ENCODE peak calls at places on chromosomes 13 and 19, in six cellular contexts. One of them, this sample, is unnamed.
A peak's percentile ranks its signal among the peaks of the same experiment; 100 is the strongest.

GRCh38 chr13:28753208-28753892 is 34.6 kb upstream of the SLC46A3 start:
- DNase-seq in GM12878: no peak
- DNase-seq in K562: no peak
- DNase-seq in GM12891: no peak
- DNase-seq in H1: no peak
- DNase-seq in HepG2: peak; percentile 75
- DNase-seq in this sample: no peak

GRCh38 chr13:91358384-91358776 is 10.9 kb downstream of the MIR17HG start:
- DNase-seq in GM12878: no peak
- DNase-seq in K562: no peak
- DNase-seq in GM12891: no peak
- DNase-seq in H1: no peak
- DNase-seq in HepG2: no peak
- DNase-seq in this sample: no peak

GRCh38 chr13:48637601-48638000 is 16.1 kb upstream of the CYSLTR2 start:
- DNase-seq in GM12878: no peak
- DNase-seq in K562: no peak
- DNase-seq in GM12891: no peak
- DNase-seq in H1: no peak
- DNase-seq in HepG2: no peak
- DNase-seq in this sample: no peak

GRCh38 chr19:50266896-50267295 is 62.3 kb downstream of the KCNC3 start:
- DNase-seq in GM12878: no peak
- DNase-seq in K562: peak; percentile 98
- DNase-seq in GM12891: no peak
- DNase-seq in H1: peak; percentile 84
- DNase-seq in HepG2: no peak
- DNase-seq in this sample: no peak

GRCh38 chr13:40181203-40181845 is 485.1 kb downstream of the FOXO1 start:
- DNase-seq in GM12878: no peak
- DNase-seq in K562: peak; percentile 14
- DNase-seq in GM12891: no peak
- DNase-seq in H1: no peak
- DNase-seq in HepG2: peak; percentile 56
- DNase-seq in this sample: no peak

GRCh38 chr19:48614436-48615144 is at the start of gene FAM83E:
- DNase-seq in GM12878: no peak
- DNase-seq in K562: peak; percentile 61
- DNase-seq in GM12891: no peak
- DNase-seq in H1: no peak
- DNase-seq in HepG2: no peak
- DNase-seq in this sample: no peak

GRCh38 chr19:43526884-43527859 is at the start of gene ETHE1:
- DNase-seq in GM12878: no peak
- DNase-seq in K562: peak; percentile 90
- DNase-seq in GM12891: peak; percentile 76
- DNase-seq in H1: no peak
- DNase-seq in HepG2: peak; percentile 44
- DNase-seq in this sample: peak; percentile 82

GRCh38 chr13:96072392-96072791 is 17.5 kb upstream of the HS6ST3 start:
- DNase-seq in GM12878: no peak
- DNase-seq in K562: no peak
- DNase-seq in GM12891: no peak
- DNase-seq in H1: no peak
- DNase-seq in HepG2: no peak
- DNase-seq in this sample: no peak

GRCh38 chr13:113816925-113817859 is 46.7 kb downstream of the GAS6 start:
- DNase-seq in GM12878: no peak
- DNase-seq in K562: peak; percentile 69
- DNase-seq in GM12891: peak; percentile 92
- DNase-seq in H1: no peak
- DNase-seq in HepG2: peak; percentile 76
- DNase-seq in this sample: peak; percentile 65

GRCh38 chr13:64912141-64912540 is 2318.0 kb downstream of the PCDH9 start:
- DNase-seq in GM12878: no peak
- DNase-seq in K562: no peak
- DNase-seq in GM12891: no peak
- DNase-seq in H1: no peak
- DNase-seq in HepG2: no peak
- DNase-seq in this sample: no peak

GRCh38 chr13:30486230-30487074 is 20.7 kb upstream of the HMGB1 start:
- DNase-seq in GM12878: no peak
- DNase-seq in K562: no peak
- DNase-seq in GM12891: no peak
- DNase-seq in H1: no peak
- DNase-seq in HepG2: no peak
- DNase-seq in this sample: no peak

GRCh38 chr13:99162543-99162942 is 38.1 kb upstream of the UBAC2 start:
- DNase-seq in GM12878: no peak
- DNase-seq in K562: no peak
- DNase-seq in GM12891: no peak
- DNase-seq in H1: no peak
- DNase-seq in HepG2: no peak
- DNase-seq in this sample: no peak

GRCh38 chr19:57317503-57317902 is 2.8 kb upstream of the ZNF543 start:
- DNase-seq in GM12878: no peak
- DNase-seq in K562: no peak
- DNase-seq in GM12891: no peak
- DNase-seq in H1: no peak
- DNase-seq in HepG2: no peak
- DNase-seq in this sample: no peak

GRCh38 chr19:4291200-4291732 is 10.9 kb downstream of the TMIGD2 start:
- DNase-seq in GM12878: no peak
- DNase-seq in K562: no peak
- DNase-seq in GM12891: no peak
- DNase-seq in H1: no peak
- DNase-seq in HepG2: no peak
- DNase-seq in this sample: no peak

GRCh38 chr19:4284974-4285373 is 5.9 kb downstream of the SHD start:
- DNase-seq in GM12878: no peak
- DNase-seq in K562: no peak
- DNase-seq in GM12891: no peak
- DNase-seq in H1: no peak
- DNase-seq in HepG2: no peak
- DNase-seq in this sample: no peak

GRCh38 chr19:4292515-4292914 is 9.7 kb downstream of the TMIGD2 start:
- DNase-seq in GM12878: no peak
- DNase-seq in K562: no peak
- DNase-seq in GM12891: no peak
- DNase-seq in H1: no peak
- DNase-seq in HepG2: no peak
- DNase-seq in this sample: no peak

GRCh38 chr19:4284176-4284958 is 5.3 kb downstream of the SHD start:
- DNase-seq in GM12878: no peak
- DNase-seq in K562: peak; percentile 99
- DNase-seq in GM12891: no peak
- DNase-seq in H1: peak; percentile 71
- DNase-seq in HepG2: peak; percentile 81
- DNase-seq in this sample: no peak

GRCh38 chr19:4288091-4288777 is 9.2 kb downstream of the SHD start:
- DNase-seq in GM12878: no peak
- DNase-seq in K562: peak; percentile 80
- DNase-seq in GM12891: no peak
- DNase-seq in H1: no peak
- DNase-seq in HepG2: no peak
- DNase-seq in this sample: no peak
- TF ChIP-seq TAF1 in GM12878: no peak
- TF ChIP-seq TAF1 in K562: no peak
- TF ChIP-seq TAF1 in GM12891: no peak
- TF ChIP-seq TAF1 in H1: no peak
- TF ChIP-seq TAF1 in HepG2: no peak
- TF ChIP-seq TAF1 in this sample: no peak

DNA sequence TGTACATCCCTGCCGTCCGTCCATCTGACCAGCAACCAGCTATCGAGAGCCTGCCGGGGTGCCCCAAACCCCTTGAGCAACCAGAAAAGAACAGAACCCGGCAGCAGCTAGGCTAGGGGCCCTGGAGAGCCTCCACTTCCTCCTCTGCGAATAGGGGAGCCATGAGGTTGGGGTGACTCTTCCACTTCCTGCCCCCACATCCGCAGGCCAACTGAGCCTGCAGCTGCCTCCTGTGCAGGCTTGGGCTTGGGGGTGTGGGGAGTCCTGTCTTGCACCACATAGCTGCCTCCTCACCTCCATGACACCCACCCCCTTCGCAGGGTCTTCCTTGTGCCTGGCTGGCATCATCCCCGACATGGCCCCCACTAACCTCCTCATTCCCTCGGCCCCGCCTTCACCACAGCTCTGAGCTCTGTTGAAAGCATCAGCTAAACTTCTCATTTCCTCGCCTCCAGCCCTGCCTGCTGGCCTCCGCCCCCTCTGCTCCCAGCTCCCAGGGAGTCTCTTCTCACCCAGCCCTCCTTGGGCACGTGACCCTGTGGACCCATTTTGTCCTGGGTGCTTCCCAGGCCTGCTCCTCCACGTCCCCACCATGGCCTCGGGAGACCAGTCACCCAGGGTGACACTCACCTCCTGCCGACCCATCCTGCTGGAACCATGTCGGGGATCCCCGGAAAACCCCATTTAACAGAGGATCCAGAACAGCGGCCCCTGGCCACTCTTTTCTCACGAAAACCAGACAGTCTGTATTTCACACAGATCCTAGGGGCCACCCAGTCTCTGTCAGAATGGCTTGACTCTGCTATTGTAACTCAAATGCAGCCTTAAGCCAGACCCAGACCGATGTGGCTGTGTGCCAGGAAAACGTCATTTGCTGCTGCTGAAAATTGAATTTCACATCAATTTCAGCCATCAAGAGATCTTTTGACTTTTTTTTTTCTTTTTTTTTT is 50.4 kb downstream of the MYO9B start:
- DNase-seq in GM12878: peak; percentile 79
- DNase-seq in K562: no peak
- DNase-seq in GM12891: peak; percentile 68
- DNase-seq in H1: no peak
- DNase-seq in HepG2: no peak
- DNase-seq in this sample: peak; percentile 71
- TF ChIP-seq POLR2A in GM12878: peak; percentile 79
- TF ChIP-seq POLR2A in K562: no peak
- TF ChIP-seq POLR2A in GM12891: no peak
- TF ChIP-seq POLR2A in H1: no peak
- TF ChIP-seq POLR2A in HepG2: no peak
- TF ChIP-seq POLR2A in this sample: peak; percentile 70

DNA sequence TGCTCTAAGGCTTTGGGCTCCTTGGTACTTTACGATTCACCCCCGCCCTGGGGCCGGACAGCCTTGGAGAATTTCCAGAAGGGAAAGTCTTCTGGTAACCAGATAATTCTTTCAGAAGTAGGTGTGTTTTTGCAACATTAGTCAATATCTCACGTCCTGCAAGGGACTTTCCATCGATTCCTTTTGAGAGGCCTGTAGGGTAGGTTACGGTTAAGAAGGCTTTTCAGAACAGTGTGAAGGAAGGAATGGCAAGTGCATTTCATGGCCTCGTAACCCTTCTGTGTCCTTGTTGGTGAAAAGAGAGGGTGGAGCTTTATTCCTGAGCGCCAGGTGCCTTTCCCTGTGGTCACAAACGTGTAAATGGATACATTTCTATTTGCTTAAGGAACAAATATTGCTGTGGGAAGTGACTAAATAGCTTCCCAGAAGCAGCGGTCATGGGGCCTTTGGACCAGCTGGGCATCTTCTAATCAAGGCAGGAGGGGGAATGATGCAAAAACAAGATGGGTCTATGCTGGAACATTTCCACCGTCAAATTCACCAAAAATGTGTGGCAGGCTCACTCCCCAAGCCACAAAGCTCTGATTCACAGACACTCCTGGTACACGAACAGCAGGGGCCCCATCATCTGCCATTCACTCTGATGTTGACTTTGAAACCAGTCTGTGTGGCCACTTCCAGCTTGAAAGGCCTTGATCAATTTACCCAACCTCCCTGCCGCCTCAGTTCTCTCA is 99.2 kb downstream of the ANKRD10 start:
- DNase-seq in GM12878: peak; percentile 13
- DNase-seq in K562: no peak
- DNase-seq in GM12891: no peak
- DNase-seq in H1: no peak
- DNase-seq in HepG2: no peak
- DNase-seq in this sample: no peak
- TF ChIP-seq TAF1 in GM12878: no peak
- TF ChIP-seq TAF1 in K562: no peak
- TF ChIP-seq TAF1 in GM12891: no peak
- TF ChIP-seq TAF1 in H1: no peak
- TF ChIP-seq TAF1 in HepG2: no peak
- TF ChIP-seq TAF1 in this sample: no peak

DNA sequence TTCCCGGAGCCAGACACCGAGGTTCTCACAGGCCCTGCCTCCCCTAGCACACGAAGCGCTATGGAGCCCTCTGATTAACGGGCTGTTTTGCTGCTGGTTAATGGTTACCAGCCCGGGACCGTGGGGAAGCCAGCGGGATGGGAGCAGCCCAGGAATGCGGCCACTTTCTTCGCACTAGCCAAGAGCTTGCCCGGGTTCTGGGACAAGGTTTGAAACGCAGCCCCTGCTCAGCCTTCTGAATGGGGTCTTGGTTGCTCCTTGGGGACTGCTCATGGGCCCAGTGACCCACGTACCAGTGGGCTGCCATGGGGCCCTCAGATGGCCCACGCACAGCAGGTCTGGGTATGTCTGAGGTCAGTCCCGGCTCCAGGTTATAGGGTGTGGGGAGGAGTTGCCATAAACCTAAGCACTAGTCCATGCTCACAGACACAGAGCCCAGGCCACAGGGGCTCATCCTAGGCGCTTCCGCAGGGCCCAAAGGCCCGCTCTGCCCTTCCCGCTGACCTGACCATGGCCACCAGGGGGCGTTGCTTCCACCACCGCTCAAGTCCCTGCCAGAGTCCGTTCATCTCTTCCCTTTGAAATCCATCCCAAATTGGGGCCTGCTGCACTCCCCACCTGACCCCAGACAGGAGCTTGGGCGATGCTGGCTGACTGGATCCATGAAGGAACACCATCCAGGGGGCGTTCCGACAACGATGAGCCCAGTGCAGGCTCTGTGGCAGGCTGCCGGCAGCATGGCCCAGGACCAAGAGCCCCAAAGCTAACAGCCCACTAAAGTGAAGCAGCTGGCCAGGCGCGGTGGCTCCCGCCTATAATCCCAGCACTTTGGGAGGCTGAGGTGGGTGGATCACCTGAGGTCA is 31.5 kb upstream of the ISYNA1 start:
- DNase-seq in GM12878: no peak
- DNase-seq in K562: peak; percentile 80
- DNase-seq in GM12891: peak; percentile 77
- DNase-seq in H1: peak; percentile 53
- DNase-seq in HepG2: peak; percentile 85
- DNase-seq in this sample: peak; percentile 69
- TF ChIP-seq POLR2A in GM12878: no peak
- TF ChIP-seq POLR2A in K562: no peak
- TF ChIP-seq POLR2A in GM12891: no peak
- TF ChIP-seq POLR2A in H1: no peak
- TF ChIP-seq POLR2A in HepG2: no peak
- TF ChIP-seq POLR2A in this sample: no peak

This sample was measured in GM12892.